ENCODE peak calls at places on chromosomes 12 and 14, in seven cellular contexts. Y is HCT116, A is GM12878, Z is K562, X is SK-N-SH, E is H1, K is HepG2. T is an unnamed sample.

GRCh38 chr12:121239335-121239678 is 29.4 kb downstream of the P2RX4 start:
- DNase-seq in Y (no peak), A (no peak), Z (no peak), X (no peak), E (no peak), K (no peak), T (no peak)

GRCh38 chr12:90199008-90199407 is 490.4 kb upstream of the ATP2B1 start:
- DNase-seq in Y (no peak), A (no peak), Z (no peak), X (no peak), E (no peak), K (no peak), T (no peak)

GRCh38 chr14:21070083-21070609 is at the start of gene ARHGEF40:
- DNase-seq in Y (no peak), A (no peak), Z (peak), X (peak), E (no peak), K (no peak), T (peak)

GRCh38 chr14:54470701-54471100 is 18.1 kb downstream of the GMFB start:
- DNase-seq in Y (no peak), A (no peak), Z (no peak), X (no peak), E (no peak), K (no peak), T (peak)

GRCh38 chr12:13428538-13429265 is 232.2 kb downstream of the EMP1 start:
- DNase-seq in Y (no peak), A (no peak), Z (no peak), X (no peak), E (no peak), K (no peak), T (no peak)

GRCh38 chr12:48980953-48981756 is 3.0 kb downstream of the WNT1 start:
- DNase-seq in Y (no peak), A (no peak), Z (peak), X (peak), E (no peak), K (no peak), T (no peak)

GRCh38 chr12:26941251-26941650 is 3.0 kb downstream of the FGFR1OP2 start:
- DNase-seq in Y (no peak), A (no peak), Z (no peak), X (no peak), E (no peak), K (no peak), T (no peak)

GRCh38 chr12:105110851-105111250 is 3.3 kb downstream of the WASHC4 start:
- DNase-seq in Y (no peak), A (no peak), Z (no peak), X (no peak), E (no peak), K (no peak), T (no peak)

GRCh38 chr12:111330800-111331752 is 37.8 kb downstream of the PHETA1 start:
- DNase-seq in Y (peak), A (no peak), Z (peak), X (no peak), E (no peak), K (peak), T (peak)

GRCh38 chr14:75450381-75451276 is 22.8 kb downstream of the JDP2 start:
- DNase-seq in Y (no peak), A (no peak), Z (no peak), X (no peak), E (no peak), K (peak), T (peak)

GRCh38 chr14:75453817-75454434 is 26.1 kb downstream of the JDP2 start:
- DNase-seq in Y (no peak), A (peak), Z (peak), X (no peak), E (no peak), K (no peak), T (no peak)

GRCh38 chr14:75449703-75450102 is 21.9 kb downstream of the JDP2 start:
- DNase-seq in Y (no peak), A (no peak), Z (no peak), X (no peak), E (no peak), K (no peak), T (peak)

GRCh38 chr14:75452900-75453816 is 25.3 kb downstream of the JDP2 start:
- DNase-seq in Y (no peak), A (no peak), Z (no peak), X (peak), E (peak), K (peak), T (peak)

GRCh38 chr14:75452324-75452723 is 24.5 kb downstream of the JDP2 start:
- DNase-seq in Y (no peak), A (no peak), Z (no peak), X (no peak), E (no peak), K (no peak), T (no peak)
- TF ChIP-seq JUND in Y (no peak), A (no peak), Z (no peak), X (no peak), E (no peak), K (no peak), T (no peak)

GRCh38 chr14:63604626-63605025 is 37.0 kb downstream of the WDR89 start:
- DNase-seq in Y (no peak), A (no peak), Z (no peak), X (no peak), E (no peak), K (no peak), T (no peak)

GRCh38 chr14:63605041-63605532 is 36.6 kb downstream of the WDR89 start:
- DNase-seq in Y (no peak), A (no peak), Z (no peak), X (no peak), E (no peak), K (no peak), T (no peak)

GRCh38 chr14:63598821-63599220 is 42.9 kb downstream of the WDR89 start:
- DNase-seq in Y (no peak), A (no peak), Z (no peak), X (no peak), E (no peak), K (no peak), T (no peak)

DNA sequence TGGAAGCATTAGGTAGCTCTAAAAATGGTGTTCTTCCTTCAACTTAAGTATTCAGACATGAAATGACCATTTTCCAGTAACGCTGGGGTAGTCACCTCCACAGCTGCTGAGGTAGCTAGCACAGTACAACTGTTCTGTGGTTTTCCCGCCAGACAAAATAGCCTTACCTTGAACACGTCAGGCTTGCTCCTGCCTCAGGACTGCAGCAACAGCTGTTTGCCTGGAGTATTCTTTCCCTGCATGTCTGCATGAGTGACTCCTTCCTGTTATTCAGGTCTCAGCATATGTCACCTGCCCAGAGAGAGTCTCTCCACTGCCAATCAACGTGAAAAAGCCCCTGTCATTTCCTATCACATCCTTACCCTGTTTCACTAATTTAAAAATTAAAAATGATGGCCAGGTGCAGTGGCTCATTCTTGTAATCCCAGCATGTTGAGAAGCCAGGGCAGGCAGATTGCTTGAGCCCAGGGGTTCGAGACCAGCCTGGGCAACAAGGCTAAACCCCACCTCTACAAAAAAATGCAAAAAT is 37.9 kb downstream of the WDR89 start:
- DNase-seq in Y (no peak), A (no peak), Z (no peak), X (no peak), E (no peak), K (no peak), T (no peak)
- TF ChIP-seq JUND in Y (no peak), A (no peak), Z (no peak), X (no peak), E (no peak), K (no peak), T (no peak)

GRCh38 chr14:95255487-95255886 is 64.2 kb downstream of the CLMN start:
- DNase-seq in Y (peak), A (no peak), Z (peak), X (no peak), E (peak), K (no peak), T (peak)
- TF ChIP-seq JUND in Y (no peak), A (no peak), Z (no peak), X (no peak), E (no peak), K (no peak), T (no peak)

GRCh38 chr12:125050868-125051267 is 14.4 kb upstream of the AACS start:
- DNase-seq in Y (no peak), A (no peak), Z (no peak), X (no peak), E (no peak), K (no peak), T (no peak)
- TF ChIP-seq JUND in Y (no peak), A (no peak), Z (no peak), X (no peak), E (no peak), K (no peak), T (no peak)